ENCODE peak calls at places on chromosomes 12 and 14, in four cellular contexts. M is A549, X is K562, U is HepG2. R is an unnamed sample.

GRCh38 chr12:103901518-103902173 is 28.6 kb upstream of the HSP90B1 start:
- DNase-seq in X (no peak), U (no peak), M (no peak), R (no peak)

GRCh38 chr12:105281694-105282049 is 45.7 kb upstream of the APPL2 start:
- DNase-seq in X (no peak), M (peak), U (peak), R (no peak)

GRCh38 chr12:105523164-105524057 is 192.9 kb downstream of the C12orf75 start:
- DNase-seq in X (no peak), U (no peak), M (no peak), R (no peak)

GRCh38 chr12:118680361-118680963 is 300.9 kb upstream of the SRRM4 start:
- DNase-seq in X (peak), M (no peak), U (no peak), R (peak)

GRCh38 chr14:38329236-38329635 is 73.3 kb upstream of the CLEC14A start:
- DNase-seq in X (no peak), U (no peak), M (no peak), R (no peak)

GRCh38 chr12:98709022-98709421 is 63.9 kb downstream of the APAF1 start:
- DNase-seq in U (no peak), X (no peak), M (no peak), R (no peak)

GRCh38 chr12:56758728-56759269 is 4.3 kb upstream of the HSD17B6 start:
- DNase-seq in M (no peak), X (no peak), U (no peak), R (no peak)

GRCh38 chr14:102408729-102409128 is 46.0 kb downstream of the TECPR2 start:
- DNase-seq in U (no peak), X (no peak), M (no peak), R (no peak)

GRCh38 chr12:75814856-75815754 is 216.5 kb downstream of the PHLDA1 start:
- DNase-seq in X (no peak), M (peak), U (no peak), R (no peak)

GRCh38 chr14:104968541-104969401 is 9.4 kb downstream of the AHNAK2 start:
- DNase-seq in U (no peak), M (peak), X (no peak), R (no peak)

GRCh38 chr12:39503445-39503844 is 60.5 kb upstream of the KIF21A start:
- DNase-seq in M (peak), U (no peak), X (no peak), R (no peak)

GRCh38 chr14:20679907-20680306 is 4.5 kb upstream of the RNASE4 start:
- DNase-seq in X (peak), M (peak), U (peak), R (no peak)

GRCh38 chr12:30706476-30706875 is 10.8 kb upstream of the IPO8 start:
- DNase-seq in M (no peak), X (no peak), U (no peak), R (no peak)

GRCh38 chr14:75442642-75443041 is 14.8 kb downstream of the JDP2 start:
- DNase-seq in X (peak), M (no peak), U (no peak), R (no peak)

GRCh38 chr12:118358607-118359540 is 13.8 kb downstream of the TAOK3 start:
- DNase-seq in X (peak), U (no peak), M (no peak), R (no peak)

GRCh38 chr12:68036642-68037041 is 47.4 kb downstream of the IFNG-AS1 start:
- DNase-seq in U (no peak), X (no peak), M (no peak), R (no peak)

GRCh38 chr12:5479761-5480160 is 47.9 kb downstream of the NTF3 start:
- DNase-seq in U (no peak), M (no peak), X (no peak), R (no peak)

GRCh38 chr12:10235761-10236631 is 23.3 kb downstream of the GABARAPL1 start:
- DNase-seq in M (peak), X (peak), U (peak), R (no peak)

GRCh38 chr14:60317609-60318008 is 68.6 kb downstream of the PPM1A start:
- DNase-seq in M (no peak), X (no peak), U (no peak), R (no peak)

GRCh38 chr14:102201369-102201748 is 61.7 kb downstream of the WDR20 start:
- DNase-seq in M (no peak), X (no peak), U (no peak), R (no peak)

GRCh38 chr12:65923228-65923627 is 98.9 kb downstream of the HMGA2 start:
- DNase-seq in X (no peak), M (no peak), U (no peak), R (no peak)

GRCh38 chr12:43551971-43552559 is at the start of gene ADAMTS20:
- DNase-seq in U (no peak), M (no peak), X (peak), R (peak)

GRCh38 chr12:132513070-132513398 is 23.1 kb downstream of the FBRSL1 start:
- DNase-seq in X (no peak), U (no peak), M (no peak), R (no peak)

GRCh38 chr14:65167072-65167645 is 64.8 kb upstream of the MAX start:
- DNase-seq in M (no peak), U (no peak), X (no peak), R (no peak)

GRCh38 chr12:33605776-33606175 is 166.2 kb upstream of the SYT10 start:
- DNase-seq in X (peak), M (peak), U (peak), R (no peak)

GRCh38 chr14:103742499-103743255 is 27.1 kb downstream of the ZFYVE21 start:
- DNase-seq in U (no peak), X (no peak), M (no peak), R (no peak)

GRCh38 chr14:21999400-21999799 is 325.8 kb upstream of the OR4E1 start:
- DNase-seq in U (no peak), X (no peak), M (no peak), R (no peak)

GRCh38 chr12:31481415-31481814 is 109.5 kb downstream of the DENND5B start:
- DNase-seq in U (no peak), M (no peak), X (no peak), R (no peak)

GRCh38 chr14:40447032-40447431 is 1014.8 kb upstream of the FBXO33 start:
- DNase-seq in X (no peak), M (no peak), U (no peak), R (no peak)

GRCh38 chr14:57982802-57983201 is 116.9 kb upstream of the SLC35F4 start:
- DNase-seq in U (no peak), M (no peak), X (no peak), R (no peak)

GRCh38 chr12:68641138-68641537 is 30.4 kb downstream of the RAP1B start:
- DNase-seq in X (no peak), U (no peak), M (no peak), R (no peak)

GRCh38 chr12:129440278-129440677 is 463.5 kb downstream of the TMEM132D start:
- DNase-seq in U (no peak), X (no peak), M (no peak), R (no peak)

GRCh38 chr12:40175045-40175444 is 49.8 kb upstream of the LRRK2 start:
- DNase-seq in U (no peak), X (no peak), M (no peak), R (no peak)

GRCh38 chr12:24838531-24838950 is 110.4 kb downstream of the BCAT1 start:
- DNase-seq in U (no peak), M (no peak), X (no peak), R (no peak)

GRCh38 chr12:64445490-64445889 is 6.4 kb upstream of the TBK1 start:
- DNase-seq in X (no peak), M (no peak), U (no peak), R (no peak)

GRCh38 chr12:401235-402126 is at the start of gene CCDC77:
- DNase-seq in M (peak), U (peak), X (peak), R (peak)

GRCh38 chr12:122880155-122880605 is 15.7 kb downstream of the VPS37B start:
- DNase-seq in X (no peak), M (no peak), U (no peak), R (no peak)

GRCh38 chr12:104761091-104761490 is 197.0 kb downstream of the SLC41A2 start:
- DNase-seq in M (no peak), X (no peak), U (no peak), R (peak)

GRCh38 chr14:79967001-79967400 is 244.3 kb downstream of the DIO2 start:
- DNase-seq in X (no peak), M (no peak), U (no peak), R (no peak)

GRCh38 chr12:79681008-79681590 is 9.7 kb downstream of the PAWR start:
- DNase-seq in U (no peak), X (no peak), M (no peak), R (no peak)
- TF ChIP-seq PHF8 in U (no peak), X (no peak), M (no peak), R (no peak)

GRCh38 chr12:14263742-14264141 is 101.7 kb upstream of the ATF7IP start:
- DNase-seq in X (no peak), M (no peak), U (peak), R (no peak)

GRCh38 chr12:14262771-14263511 is 102.5 kb upstream of the ATF7IP start:
- DNase-seq in U (no peak), M (no peak), X (no peak), R (no peak)

GRCh38 chr12:14264777-14265176 is 100.7 kb upstream of the ATF7IP start:
- DNase-seq in M (no peak), X (no peak), U (no peak), R (no peak)

GRCh38 chr12:14261861-14262260 is 103.6 kb upstream of the ATF7IP start:
- DNase-seq in M (no peak), U (no peak), X (no peak), R (no peak)

GRCh38 chr12:14264316-14264715 is 101.2 kb upstream of the ATF7IP start:
- DNase-seq in U (no peak), X (no peak), M (no peak), R (no peak)
- TF ChIP-seq PHF8 in U (no peak), X (no peak), M (no peak), R (no peak)

DNA sequence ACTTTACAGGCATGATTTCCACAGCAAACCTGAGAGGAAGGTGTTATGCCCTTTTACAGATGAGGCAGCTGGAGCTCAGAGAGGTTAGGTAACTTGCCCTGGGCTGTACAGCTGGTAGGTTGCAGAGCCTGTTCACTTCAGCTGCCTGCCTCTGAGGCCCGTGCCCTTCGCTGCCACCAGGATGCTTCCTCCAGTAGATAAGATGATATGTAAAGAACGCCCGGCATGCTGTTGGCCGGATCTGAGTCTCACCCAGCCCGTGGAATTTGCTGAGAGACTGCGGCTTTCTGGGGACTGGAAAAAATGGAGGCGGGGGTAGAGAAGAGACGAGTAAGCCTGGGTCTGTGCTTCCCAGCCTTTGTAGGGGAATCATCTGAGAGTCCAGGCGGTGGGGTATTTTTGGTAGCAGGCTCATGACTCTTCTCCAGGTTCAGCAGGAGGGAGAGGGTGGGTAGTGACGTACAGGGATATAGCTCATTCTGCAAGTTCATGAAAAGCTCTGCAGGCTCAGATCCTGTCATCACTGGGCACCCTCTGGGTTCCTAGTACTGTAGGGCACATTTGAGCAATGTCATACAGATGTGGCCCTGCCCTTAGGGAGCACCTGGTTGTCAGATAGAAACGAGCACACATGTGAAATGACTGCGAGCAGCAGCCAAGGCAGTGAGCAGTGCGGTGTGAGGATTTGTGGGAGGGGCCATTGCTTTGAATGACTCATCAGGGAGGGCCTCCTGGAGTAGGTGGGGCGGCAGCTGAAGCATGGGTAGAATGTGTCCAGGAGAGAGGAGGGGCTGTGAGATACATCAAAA is 159.4 kb downstream of the TSPAN9 start:
- DNase-seq in U (peak), X (peak), M (peak), R (no peak)
- TF ChIP-seq PHF8 in U (no peak), X (no peak), M (no peak), R (no peak)

GRCh38 chr12:79673334-79673733 is 17.4 kb downstream of the PAWR start:
- DNase-seq in U (no peak), M (no peak), X (no peak), R (no peak)
- TF ChIP-seq PHF8 in U (no peak), M (no peak), X (no peak), R (no peak)

DNA sequence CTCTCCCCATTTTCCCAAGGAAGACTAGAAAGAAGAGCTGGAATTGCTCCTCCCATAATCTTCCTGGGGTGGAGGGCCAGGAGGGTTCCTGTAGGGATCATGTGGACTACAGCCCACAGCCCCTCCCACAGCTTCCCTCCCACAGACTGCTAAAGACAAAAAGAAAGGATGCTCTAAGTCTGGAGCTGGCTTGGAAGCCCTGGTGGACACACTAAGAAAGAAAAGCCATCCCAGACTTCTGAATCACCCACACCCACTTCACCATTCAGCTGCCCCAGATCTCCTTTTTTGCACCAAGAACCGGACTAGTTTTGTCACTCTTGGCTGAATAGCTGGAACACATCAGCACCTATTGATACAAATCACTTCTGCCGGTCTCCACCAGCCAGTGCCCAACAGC is 56.8 kb upstream of the PLXNC1 start:
- DNase-seq in M (no peak), X (no peak), U (no peak), R (no peak)
- TF ChIP-seq PHF8 in M (no peak), X (no peak), U (no peak), R (no peak)